ENCODE peak calls at places on chromosome X, in ten cellular contexts. One of them, this sample, is unnamed.

GRCh38 chrX:87299563-87300160 is 217.9 kb upstream of the KLHL4 start:
- DNase-seq in activated naive CD4-positive, alpha-beta T cell treated with anti-CD3 and anti-CD28 coated beads, Interleukin-2, amount 50 U/mL, for 72 hours: no peak
- DNase-seq in body of pancreas: no peak
- DNase-seq in ovary: no peak
- DNase-seq in stimulated activated CD4-positive, alpha-beta T cell treated with anti-CD3 and anti-CD28 coated beads, Interleukin-2, amount 100 ng/mL, for 48 hours: no peak
- DNase-seq in NCI-H1092 treated with DMSO at 0.1 percent for 48 hours: peak
- DNase-seq in amniotic stem cell: no peak
- DNase-seq in activated CD4-positive, alpha-beta T cell treated with anti-CD3 and anti-CD28 coated beads, Interleukin-2, amount 50 U/mL, for 1 hour: no peak
- DNase-seq in activated T-cell treated with anti-CD3 and anti-CD28 coated beads for 48 hours: no peak
- DNase-seq in DMS153: no peak
- DNase-seq in this sample: no peak

GRCh38 chrX:70208479-70208878 is 26.0 kb upstream of the AWAT1 start:
- DNase-seq in ovary: no peak
- DNase-seq in stimulated activated CD4-positive, alpha-beta T cell treated with anti-CD3 and anti-CD28 coated beads, Interleukin-2, amount 100 ng/mL, for 48 hours: no peak
- DNase-seq in body of pancreas: no peak
- DNase-seq in activated T-cell treated with anti-CD3 and anti-CD28 coated beads for 48 hours: no peak
- DNase-seq in activated naive CD4-positive, alpha-beta T cell treated with anti-CD3 and anti-CD28 coated beads, Interleukin-2, amount 50 U/mL, for 72 hours: no peak
- DNase-seq in amniotic stem cell: no peak
- DNase-seq in activated CD4-positive, alpha-beta T cell treated with anti-CD3 and anti-CD28 coated beads, Interleukin-2, amount 50 U/mL, for 1 hour: no peak
- DNase-seq in NCI-H1092 treated with DMSO at 0.1 percent for 48 hours: no peak
- DNase-seq in DMS153: no peak
- DNase-seq in this sample: no peak

GRCh38 chrX:17488036-17488435 is 113.0 kb downstream of the NHS start:
- DNase-seq in amniotic stem cell: no peak
- DNase-seq in stimulated activated CD4-positive, alpha-beta T cell treated with anti-CD3 and anti-CD28 coated beads, Interleukin-2, amount 100 ng/mL, for 48 hours: no peak
- DNase-seq in activated naive CD4-positive, alpha-beta T cell treated with anti-CD3 and anti-CD28 coated beads, Interleukin-2, amount 50 U/mL, for 72 hours: no peak
- DNase-seq in activated T-cell treated with anti-CD3 and anti-CD28 coated beads for 48 hours: no peak
- DNase-seq in NCI-H1092 treated with DMSO at 0.1 percent for 48 hours: no peak
- DNase-seq in body of pancreas: no peak
- DNase-seq in ovary: no peak
- DNase-seq in activated CD4-positive, alpha-beta T cell treated with anti-CD3 and anti-CD28 coated beads, Interleukin-2, amount 50 U/mL, for 1 hour: no peak
- DNase-seq in DMS153: no peak
- DNase-seq in this sample: no peak

GRCh38 chrX:96407043-96407442 is 277.6 kb upstream of the DIAPH2 start:
- DNase-seq in activated CD4-positive, alpha-beta T cell treated with anti-CD3 and anti-CD28 coated beads, Interleukin-2, amount 50 U/mL, for 1 hour: no peak
- DNase-seq in amniotic stem cell: no peak
- DNase-seq in activated naive CD4-positive, alpha-beta T cell treated with anti-CD3 and anti-CD28 coated beads, Interleukin-2, amount 50 U/mL, for 72 hours: no peak
- DNase-seq in body of pancreas: no peak
- DNase-seq in ovary: peak
- DNase-seq in NCI-H1092 treated with DMSO at 0.1 percent for 48 hours: no peak
- DNase-seq in activated T-cell treated with anti-CD3 and anti-CD28 coated beads for 48 hours: no peak
- DNase-seq in DMS153: no peak
- DNase-seq in stimulated activated CD4-positive, alpha-beta T cell treated with anti-CD3 and anti-CD28 coated beads, Interleukin-2, amount 100 ng/mL, for 48 hours: no peak
- DNase-seq in this sample: no peak

GRCh38 chrX:35115205-35115604 is 172.6 kb downstream of the FAM47B start:
- DNase-seq in ovary: no peak
- DNase-seq in activated CD4-positive, alpha-beta T cell treated with anti-CD3 and anti-CD28 coated beads, Interleukin-2, amount 50 U/mL, for 1 hour: no peak
- DNase-seq in activated T-cell treated with anti-CD3 and anti-CD28 coated beads for 48 hours: no peak
- DNase-seq in amniotic stem cell: peak
- DNase-seq in body of pancreas: no peak
- DNase-seq in activated naive CD4-positive, alpha-beta T cell treated with anti-CD3 and anti-CD28 coated beads, Interleukin-2, amount 50 U/mL, for 72 hours: no peak
- DNase-seq in NCI-H1092 treated with DMSO at 0.1 percent for 48 hours: no peak
- DNase-seq in DMS153: no peak
- DNase-seq in stimulated activated CD4-positive, alpha-beta T cell treated with anti-CD3 and anti-CD28 coated beads, Interleukin-2, amount 100 ng/mL, for 48 hours: no peak
- DNase-seq in this sample: no peak

GRCh38 chrX:20042221-20042620 is 51.4 kb upstream of the BCLAF3 start:
- DNase-seq in activated naive CD4-positive, alpha-beta T cell treated with anti-CD3 and anti-CD28 coated beads, Interleukin-2, amount 50 U/mL, for 72 hours: no peak
- DNase-seq in stimulated activated CD4-positive, alpha-beta T cell treated with anti-CD3 and anti-CD28 coated beads, Interleukin-2, amount 100 ng/mL, for 48 hours: no peak
- DNase-seq in ovary: no peak
- DNase-seq in body of pancreas: no peak
- DNase-seq in amniotic stem cell: no peak
- DNase-seq in activated T-cell treated with anti-CD3 and anti-CD28 coated beads for 48 hours: no peak
- DNase-seq in activated CD4-positive, alpha-beta T cell treated with anti-CD3 and anti-CD28 coated beads, Interleukin-2, amount 50 U/mL, for 1 hour: no peak
- DNase-seq in NCI-H1092 treated with DMSO at 0.1 percent for 48 hours: no peak
- DNase-seq in DMS153: no peak
- DNase-seq in this sample: no peak

GRCh38 chrX:153667931-153668396 is 5.6 kb downstream of the PNCK start:
- DNase-seq in DMS153: peak
- DNase-seq in activated naive CD4-positive, alpha-beta T cell treated with anti-CD3 and anti-CD28 coated beads, Interleukin-2, amount 50 U/mL, for 72 hours: no peak
- DNase-seq in NCI-H1092 treated with DMSO at 0.1 percent for 48 hours: peak
- DNase-seq in stimulated activated CD4-positive, alpha-beta T cell treated with anti-CD3 and anti-CD28 coated beads, Interleukin-2, amount 100 ng/mL, for 48 hours: peak
- DNase-seq in ovary: peak
- DNase-seq in activated CD4-positive, alpha-beta T cell treated with anti-CD3 and anti-CD28 coated beads, Interleukin-2, amount 50 U/mL, for 1 hour: peak
- DNase-seq in body of pancreas: peak
- DNase-seq in activated T-cell treated with anti-CD3 and anti-CD28 coated beads for 48 hours: peak
- DNase-seq in amniotic stem cell: peak
- DNase-seq in this sample: peak

GRCh38 chrX:51876441-51876840 is 17.0 kb upstream of the MAGED1 start:
- DNase-seq in NCI-H1092 treated with DMSO at 0.1 percent for 48 hours: no peak
- DNase-seq in activated naive CD4-positive, alpha-beta T cell treated with anti-CD3 and anti-CD28 coated beads, Interleukin-2, amount 50 U/mL, for 72 hours: no peak
- DNase-seq in DMS153: no peak
- DNase-seq in activated CD4-positive, alpha-beta T cell treated with anti-CD3 and anti-CD28 coated beads, Interleukin-2, amount 50 U/mL, for 1 hour: no peak
- DNase-seq in stimulated activated CD4-positive, alpha-beta T cell treated with anti-CD3 and anti-CD28 coated beads, Interleukin-2, amount 100 ng/mL, for 48 hours: no peak
- DNase-seq in body of pancreas: no peak
- DNase-seq in activated T-cell treated with anti-CD3 and anti-CD28 coated beads for 48 hours: no peak
- DNase-seq in amniotic stem cell: no peak
- DNase-seq in ovary: no peak
- DNase-seq in this sample: no peak

GRCh38 chrX:19867411-19867732 is 20.0 kb downstream of the SH3KBP1 start:
- DNase-seq in activated naive CD4-positive, alpha-beta T cell treated with anti-CD3 and anti-CD28 coated beads, Interleukin-2, amount 50 U/mL, for 72 hours: no peak
- DNase-seq in ovary: no peak
- DNase-seq in amniotic stem cell: no peak
- DNase-seq in activated T-cell treated with anti-CD3 and anti-CD28 coated beads for 48 hours: no peak
- DNase-seq in stimulated activated CD4-positive, alpha-beta T cell treated with anti-CD3 and anti-CD28 coated beads, Interleukin-2, amount 100 ng/mL, for 48 hours: no peak
- DNase-seq in activated CD4-positive, alpha-beta T cell treated with anti-CD3 and anti-CD28 coated beads, Interleukin-2, amount 50 U/mL, for 1 hour: no peak
- DNase-seq in body of pancreas: no peak
- DNase-seq in NCI-H1092 treated with DMSO at 0.1 percent for 48 hours: no peak
- DNase-seq in DMS153: no peak
- DNase-seq in this sample: no peak

This sample was measured in CD4-positive, alpha-beta memory T cell.